ENCODE peak calls at places on chromosomes 4 and X, in six cellular contexts. One of them, this sample, is unnamed. For H3K4me1, the result is how much of the 10 kb centered on the place peaks cover.

GRCh38 chr4:126766266-126766665 is 866.5 kb upstream of the INTU start:
- DNase-seq in IMR-90: peak
- DNase-seq in neuronal stem cell: no peak
- DNase-seq in mesendoderm: no peak
- DNase-seq in mesenchymal stem cell: no peak
- DNase-seq in H1: no peak
- DNase-seq in this sample: no peak

GRCh38 chrX:19879181-19879580 is 8.2 kb downstream of the SH3KBP1 start:
- DNase-seq in IMR-90: no peak
- DNase-seq in mesenchymal stem cell: no peak
- DNase-seq in mesendoderm: no peak
- DNase-seq in neuronal stem cell: no peak
- DNase-seq in H1: no peak
- DNase-seq in this sample: no peak

GRCh38 chr4:8917321-8917811 is 45.7 kb upstream of the HMX1 start:
- DNase-seq in neuronal stem cell: no peak
- DNase-seq in IMR-90: no peak
- DNase-seq in H1: peak
- DNase-seq in mesenchymal stem cell: no peak
- DNase-seq in mesendoderm: no peak
- DNase-seq in this sample: no peak

GRCh38 chr4:176971576-176972105 is 178.9 kb upstream of the VEGFC start:
- DNase-seq in mesendoderm: no peak
- DNase-seq in neuronal stem cell: no peak
- DNase-seq in IMR-90: no peak
- DNase-seq in H1: no peak
- DNase-seq in mesenchymal stem cell: no peak
- DNase-seq in this sample: no peak

GRCh38 chr4:74545488-74545887 is 100.6 kb downstream of the AREG start:
- DNase-seq in neuronal stem cell: no peak
- DNase-seq in IMR-90: no peak
- DNase-seq in H1: no peak
- DNase-seq in mesendoderm: no peak
- DNase-seq in mesenchymal stem cell: no peak
- DNase-seq in this sample: peak

GRCh38 chrX:104193485-104193884 is 27.2 kb downstream of the FAM199X start:
- DNase-seq in mesendoderm: no peak
- DNase-seq in H1: no peak
- DNase-seq in neuronal stem cell: no peak
- DNase-seq in IMR-90: peak
- DNase-seq in mesenchymal stem cell: peak
- DNase-seq in this sample: no peak

GRCh38 chrX:119570351-119570835 is 4.0 kb upstream of the UBE2A start:
- DNase-seq in H1: no peak
- DNase-seq in mesenchymal stem cell: no peak
- DNase-seq in mesendoderm: peak
- DNase-seq in IMR-90: no peak
- DNase-seq in neuronal stem cell: no peak
- DNase-seq in this sample: peak

GRCh38 chrX:11416600-11416999 is 123.4 kb downstream of the AMELX start:
- DNase-seq in H1: no peak
- DNase-seq in mesendoderm: no peak
- DNase-seq in mesenchymal stem cell: no peak
- DNase-seq in IMR-90: no peak
- DNase-seq in neuronal stem cell: no peak
- DNase-seq in this sample: no peak

GRCh38 chrX:3699841-3700381 is 13.5 kb downstream of the PRKX start:
- DNase-seq in neuronal stem cell: no peak
- DNase-seq in mesenchymal stem cell: no peak
- DNase-seq in IMR-90: no peak
- DNase-seq in H1: no peak
- DNase-seq in mesendoderm: no peak
- DNase-seq in this sample: peak

GRCh38 chrX:40094041-40094899 is 3.5 kb downstream of the BCOR start:
- DNase-seq in mesendoderm: peak
- DNase-seq in H1: peak
- DNase-seq in IMR-90: peak
- DNase-seq in mesenchymal stem cell: peak
- DNase-seq in neuronal stem cell: no peak
- DNase-seq in this sample: peak

GRCh38 chr4:119242417-119242816 is 29.9 kb downstream of the USP53 start:
- DNase-seq in IMR-90: no peak
- DNase-seq in mesenchymal stem cell: no peak
- DNase-seq in neuronal stem cell: no peak
- DNase-seq in mesendoderm: no peak
- DNase-seq in H1: no peak
- DNase-seq in this sample: no peak

GRCh38 chr4:5341151-5341925 is 290.1 kb downstream of the STK32B start:
- DNase-seq in H1: no peak
- DNase-seq in mesenchymal stem cell: no peak
- DNase-seq in neuronal stem cell: no peak
- DNase-seq in IMR-90: no peak
- DNase-seq in mesendoderm: no peak
- DNase-seq in this sample: no peak

GRCh38 chrX:119234931-119235555 is 1.0 kb upstream of the PGRMC1 start:
- DNase-seq in mesenchymal stem cell: no peak
- DNase-seq in IMR-90: no peak
- DNase-seq in mesendoderm: peak
- DNase-seq in H1: no peak
- DNase-seq in neuronal stem cell: no peak
- DNase-seq in this sample: no peak

GRCh38 chr4:142463195-142463594 is 382.9 kb downstream of the INPP4B start:
- DNase-seq in neuronal stem cell: no peak
- DNase-seq in H1: no peak
- DNase-seq in mesendoderm: no peak
- DNase-seq in mesenchymal stem cell: no peak
- DNase-seq in IMR-90: no peak
- DNase-seq in this sample: no peak

GRCh38 chr4:4825431-4825830 is 34.0 kb upstream of the MSX1 start:
- DNase-seq in mesenchymal stem cell: no peak
- DNase-seq in mesendoderm: no peak
- DNase-seq in IMR-90: no peak
- DNase-seq in H1: no peak
- DNase-seq in neuronal stem cell: no peak
- DNase-seq in this sample: no peak

GRCh38 chr4:53576676-53577372 is 14.5 kb downstream of the LNX1 start:
- DNase-seq in mesenchymal stem cell: peak
- DNase-seq in mesendoderm: no peak
- DNase-seq in H1: no peak
- DNase-seq in neuronal stem cell: no peak
- DNase-seq in IMR-90: peak
- DNase-seq in this sample: no peak

GRCh38 chr4:5919571-5919970 is 26.7 kb upstream of the CRMP1 start:
- DNase-seq in H1: no peak
- DNase-seq in mesenchymal stem cell: no peak
- DNase-seq in mesendoderm: no peak
- DNase-seq in IMR-90: no peak
- DNase-seq in neuronal stem cell: no peak
- DNase-seq in this sample: no peak

GRCh38 chr4:158826882-158827281 is 58.1 kb downstream of the FNIP2 start:
- DNase-seq in H1: no peak
- DNase-seq in mesendoderm: no peak
- DNase-seq in mesenchymal stem cell: no peak
- DNase-seq in IMR-90: no peak
- DNase-seq in neuronal stem cell: no peak
- DNase-seq in this sample: peak

GRCh38 chrX:115565888-115566287 is 4.9 kb downstream of the PLS3 start:
- DNase-seq in mesenchymal stem cell: no peak
- DNase-seq in H1: no peak
- DNase-seq in neuronal stem cell: no peak
- DNase-seq in mesendoderm: no peak
- DNase-seq in IMR-90: no peak
- DNase-seq in this sample: no peak

GRCh38 chrX:108186811-108187210 is 95.2 kb downstream of the ATG4A start:
- DNase-seq in H1: no peak
- DNase-seq in IMR-90: peak
- DNase-seq in mesendoderm: no peak
- DNase-seq in neuronal stem cell: no peak
- DNase-seq in mesenchymal stem cell: peak
- DNase-seq in this sample: no peak

GRCh38 chrX:44897539-44897938 is 24.6 kb downstream of the KDM6A start:
- DNase-seq in mesenchymal stem cell: no peak
- DNase-seq in H1: no peak
- DNase-seq in mesendoderm: no peak
- DNase-seq in neuronal stem cell: no peak
- DNase-seq in IMR-90: no peak
- DNase-seq in this sample: no peak

GRCh38 chr4:1266881-1267763 is 18.2 kb upstream of the CTBP1 start:
- DNase-seq in H1: no peak
- DNase-seq in neuronal stem cell: no peak
- DNase-seq in IMR-90: no peak
- DNase-seq in mesenchymal stem cell: no peak
- DNase-seq in mesendoderm: no peak
- DNase-seq in this sample: no peak
- H3K4me3 ChIP-seq in H1: no peak
- H3K4me3 ChIP-seq in neuronal stem cell: no peak
- H3K4me3 ChIP-seq in IMR-90: no peak
- H3K4me3 ChIP-seq in mesenchymal stem cell: no peak
- H3K4me3 ChIP-seq in mesendoderm: no peak
- H3K4me3 ChIP-seq in this sample: no peak

DNA sequence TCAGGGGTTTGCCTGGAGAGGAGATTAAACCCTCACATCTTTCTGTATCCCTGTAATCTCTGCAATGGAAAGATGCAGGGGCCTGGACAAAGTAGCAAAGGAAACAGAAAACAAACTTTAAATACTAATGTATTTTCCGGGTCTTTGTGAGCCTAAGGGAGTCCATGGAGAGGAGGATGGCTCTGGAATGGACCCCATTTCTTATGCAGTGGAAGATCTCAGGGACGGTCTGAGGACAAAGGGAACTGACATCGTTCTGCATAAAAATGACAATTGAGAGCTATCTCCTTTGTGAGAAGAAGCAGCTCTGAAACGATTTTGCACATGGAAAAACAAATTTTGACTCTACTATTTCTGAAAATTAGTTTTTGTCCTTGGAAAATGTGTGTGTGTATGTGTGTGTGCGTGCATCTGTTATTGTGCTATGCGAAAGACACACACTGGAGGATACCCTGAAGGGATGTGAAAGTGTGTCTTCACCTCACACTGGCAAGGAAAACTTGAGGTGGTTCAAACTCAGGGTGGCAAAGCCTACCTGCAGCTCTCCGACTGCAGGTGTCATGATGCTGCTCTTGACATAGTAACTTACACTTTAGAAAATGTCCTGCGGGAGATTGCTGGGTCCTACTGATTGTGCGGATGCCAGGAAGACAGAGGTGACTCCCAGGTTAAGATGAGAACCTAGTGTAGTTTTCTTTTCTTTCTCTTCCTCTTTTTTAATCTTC is 126.4 kb upstream of the JADE1 start:
- DNase-seq in mesenchymal stem cell: no peak
- DNase-seq in IMR-90: no peak
- DNase-seq in mesendoderm: no peak
- DNase-seq in H1: peak
- DNase-seq in neuronal stem cell: no peak
- DNase-seq in this sample: no peak
- H2BK5ac ChIP-seq in mesenchymal stem cell: no peak
- H2BK5ac ChIP-seq in IMR-90: no peak
- H2BK5ac ChIP-seq in mesendoderm: no peak
- H2BK5ac ChIP-seq in H1: peak
- H2BK5ac ChIP-seq in neuronal stem cell: no peak
- H2BK5ac ChIP-seq in this sample: no peak

DNA sequence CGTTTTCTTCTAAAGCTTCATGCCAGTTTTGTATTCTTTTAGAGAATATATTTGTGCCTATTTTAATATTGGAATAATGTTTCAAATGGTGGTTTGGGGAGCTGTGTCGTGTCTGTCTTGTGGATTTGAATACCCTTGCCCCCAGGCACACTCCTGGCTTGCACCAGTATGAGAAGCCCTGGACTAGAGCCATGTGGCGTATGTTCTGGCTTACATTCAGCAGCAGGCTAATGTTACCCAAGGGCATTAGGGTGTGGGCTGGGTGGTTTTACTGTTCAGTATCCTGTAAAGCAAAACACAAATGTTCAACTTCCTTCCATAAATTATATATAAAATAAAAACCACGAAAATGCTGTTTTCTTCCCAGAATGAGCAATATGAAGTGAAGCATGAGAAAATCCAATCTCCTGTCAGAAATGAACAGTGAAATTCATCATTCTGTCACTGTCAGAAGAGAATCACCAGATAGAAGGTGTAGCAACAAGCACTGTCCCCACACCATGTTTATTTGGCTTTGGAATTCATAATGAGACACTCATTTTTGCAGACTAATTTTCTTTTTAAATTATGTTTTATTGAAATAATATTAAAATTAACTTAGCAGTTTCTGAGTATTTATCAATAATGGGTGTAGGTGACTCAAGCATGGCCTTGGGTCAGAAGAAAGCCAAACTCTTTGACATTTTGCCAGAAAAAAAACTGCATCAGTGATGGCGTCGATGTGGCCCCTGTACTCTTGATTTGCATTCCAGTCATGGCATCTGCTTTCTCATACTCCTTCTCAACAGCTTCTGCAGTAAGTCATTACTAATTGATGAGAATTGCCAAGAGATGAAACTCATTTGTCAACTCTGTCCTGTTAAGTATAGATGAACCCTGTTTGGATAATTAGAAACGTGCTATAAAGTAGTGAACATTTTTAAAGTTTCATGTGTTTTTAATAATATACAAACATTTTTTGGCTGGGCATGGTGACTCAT is 43.8 kb downstream of the WWC2 start:
- DNase-seq in H1: no peak
- DNase-seq in mesenchymal stem cell: peak
- DNase-seq in IMR-90: peak
- DNase-seq in mesendoderm: peak
- DNase-seq in neuronal stem cell: no peak
- DNase-seq in this sample: no peak
- H3K4me1 ChIP-seq in H1: under half
- H3K4me1 ChIP-seq in mesenchymal stem cell: under half
- H3K4me1 ChIP-seq in IMR-90: under half
- H3K4me1 ChIP-seq in mesendoderm: under half
- H3K4me1 ChIP-seq in neuronal stem cell: under half
- H3K4me1 ChIP-seq in this sample: under half

DNA sequence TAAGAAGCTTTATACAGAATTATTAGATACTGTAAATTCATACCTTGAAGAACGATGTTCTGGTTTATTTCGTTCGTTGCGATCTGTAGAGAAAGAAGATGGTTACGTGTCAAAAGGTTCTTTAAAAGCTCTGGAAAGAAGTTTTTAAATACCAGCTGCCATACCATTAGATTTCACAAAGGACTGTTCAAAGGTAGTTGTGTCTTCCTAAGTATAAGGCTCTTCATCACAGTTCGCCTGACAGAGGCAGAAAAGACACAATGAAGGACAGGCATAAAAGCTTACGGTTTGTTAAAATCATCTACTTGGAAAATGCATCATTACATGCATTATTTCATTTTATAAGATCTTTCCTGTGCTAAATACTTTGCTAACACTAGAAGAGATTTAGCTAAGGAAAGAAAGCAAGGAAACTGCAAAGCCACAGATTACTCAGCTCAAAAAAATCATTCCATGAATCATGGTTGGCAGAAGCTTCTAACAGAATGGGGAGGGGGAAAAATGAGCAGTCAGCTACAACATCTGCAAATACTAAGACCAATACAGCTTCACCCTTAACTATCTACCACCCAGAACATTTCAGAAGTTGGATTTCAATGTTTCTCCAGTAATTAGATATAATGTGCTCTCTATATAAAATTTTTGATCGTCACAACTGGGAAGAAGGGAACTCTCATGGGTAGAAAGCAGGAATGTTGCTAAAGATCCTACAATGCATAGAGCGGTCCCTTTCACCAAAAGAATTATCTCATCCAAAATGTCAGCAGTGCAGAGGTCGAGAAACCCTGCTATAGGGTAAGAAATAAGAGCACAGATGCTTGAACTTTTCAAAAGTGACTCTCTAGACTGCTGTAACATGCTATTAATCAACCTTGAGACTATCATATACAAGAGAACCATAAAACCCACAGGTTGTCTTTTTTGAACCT is 50.7 kb upstream of the PRSS48 start:
- DNase-seq in mesenchymal stem cell: peak
- DNase-seq in mesendoderm: peak
- DNase-seq in H1: no peak
- DNase-seq in neuronal stem cell: no peak
- DNase-seq in IMR-90: peak
- DNase-seq in this sample: no peak
- H3K4me3 ChIP-seq in mesenchymal stem cell: no peak
- H3K4me3 ChIP-seq in mesendoderm: no peak
- H3K4me3 ChIP-seq in H1: no peak
- H3K4me3 ChIP-seq in neuronal stem cell: no peak
- H3K4me3 ChIP-seq in IMR-90: peak
- H3K4me3 ChIP-seq in this sample: no peak

This sample was measured in trophoblast cell.